ENCODE peak calls at places on chromosome 6, in four cellular contexts. W, P, Z and D are unnamed samples.

GRCh38 chr6:72724545-72724944 is 102.7 kb downstream of the KCNQ5 start:
- DNase-seq in W (no peak), Z (no peak), P (no peak), D (no peak)

GRCh38 chr6:165456327-165456726 is 146.9 kb upstream of the C6orf118 start:
- DNase-seq in P (no peak), W (no peak), Z (no peak), D (peak)

GRCh38 chr6:136566007-136566487 is 15.8 kb upstream of the MAP7 start:
- DNase-seq in P (no peak), W (no peak), Z (no peak), D (no peak)

GRCh38 chr6:73710470-73710869 is 14.5 kb downstream of the CD109 start:
- DNase-seq in P (no peak), W (no peak), Z (no peak), D (peak)

GRCh38 chr6:169977434-169978265 is 226.2 kb downstream of the ERMARD start:
- DNase-seq in W (no peak), Z (no peak), P (no peak), D (no peak)

GRCh38 chr6:141467881-141468280 is 664.8 kb upstream of the GJE1 start:
- DNase-seq in P (no peak), Z (no peak), W (peak), D (no peak)

GRCh38 chr6:53151676-53152075 is 3.0 kb upstream of the GCM1 start:
- DNase-seq in P (peak), W (peak), Z (peak), D (no peak)

GRCh38 chr6:7161845-7162244 is 54.1 kb downstream of the RREB1 start:
- DNase-seq in P (no peak), Z (no peak), W (no peak), D (no peak)

GRCh38 chr6:119979862-119980261 is 630.3 kb upstream of the MAN1A1 start:
- DNase-seq in P (no peak), Z (no peak), W (peak), D (peak)

GRCh38 chr6:149474108-149474935 is 10.5 kb downstream of the ZC3H12D start:
- DNase-seq in W (no peak), Z (no peak), P (no peak), D (no peak)

GRCh38 chr6:83824831-83825230 is 28.3 kb upstream of the RIPPLY2 start:
- DNase-seq in P (no peak), Z (no peak), W (peak), D (no peak)

GRCh38 chr6:11368264-11368663 is 135.8 kb upstream of the NEDD9 start:
- DNase-seq in P (no peak), W (no peak), Z (no peak), D (no peak)

GRCh38 chr6:48919555-48919954 is 543.5 kb downstream of the MMUT start:
- DNase-seq in Z (no peak), P (peak), W (no peak), D (no peak)

GRCh38 chr6:13814938-13815575 is 700 bp upstream of the MCUR1 start:
- DNase-seq in Z (no peak), P (no peak), W (peak), D (no peak)

GRCh38 chr6:11172501-11173337 is 59.7 kb downstream of the NEDD9 start:
- DNase-seq in Z (peak), W (peak), P (peak), D (peak)

GRCh38 chr6:83193747-83194582 is 808 bp downstream of the RWDD2A start:
- DNase-seq in Z (peak), W (peak), P (peak), D (no peak)

GRCh38 chr6:168274046-168274952 is 45.3 kb downstream of the DACT2 start:
- DNase-seq in P (peak), W (peak), Z (no peak), D (no peak)

GRCh38 chr6:168277274-168277669 is 42.3 kb downstream of the DACT2 start:
- DNase-seq in P (no peak), W (no peak), Z (no peak), D (no peak)

GRCh38 chr6:168278904-168279303 is 40.7 kb downstream of the DACT2 start:
- DNase-seq in Z (no peak), P (no peak), W (no peak), D (no peak)

GRCh38 chr6:168275168-168275567 is 44.4 kb downstream of the DACT2 start:
- DNase-seq in W (no peak), P (no peak), Z (no peak), D (no peak)

GRCh38 chr6:168276576-168277273 is 42.9 kb downstream of the DACT2 start:
- DNase-seq in P (no peak), Z (no peak), W (no peak), D (no peak)
- H4K5ac ChIP-seq in P (no peak), Z (no peak), W (no peak), D (no peak)

DNA sequence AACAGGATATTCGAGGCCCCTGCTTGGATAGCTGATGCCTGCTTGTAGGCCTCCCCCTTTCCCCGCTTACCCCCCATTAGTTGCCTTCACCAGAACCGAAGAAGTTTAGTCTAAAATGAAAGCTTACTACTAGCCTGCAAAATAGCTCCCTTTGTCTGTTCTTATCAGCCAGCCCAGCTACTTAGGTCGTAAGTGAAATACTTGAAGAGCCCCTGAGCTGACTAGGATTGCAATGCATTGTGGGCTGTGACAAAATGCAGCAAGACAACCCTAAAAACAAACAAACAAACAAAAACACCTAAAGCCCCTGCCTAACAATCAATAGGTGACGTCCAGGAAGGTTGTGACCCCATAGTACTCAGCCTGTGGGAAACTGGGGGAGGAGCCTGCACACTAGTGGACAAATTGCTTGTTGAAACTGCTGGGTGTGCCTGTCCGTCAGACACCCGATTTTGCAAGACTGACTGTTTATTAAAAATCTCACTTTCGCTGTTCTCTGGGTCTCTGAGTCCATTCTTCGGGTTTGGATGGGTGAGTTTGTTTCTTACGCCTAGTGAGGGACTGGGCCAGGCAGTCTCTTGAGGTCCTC is 104.9 kb upstream of the DUSP22 start:
- DNase-seq in W (peak), Z (peak), P (no peak), D (no peak)
- H3K9ac ChIP-seq in W (no peak), Z (no peak), P (no peak), D (no peak)

DNA sequence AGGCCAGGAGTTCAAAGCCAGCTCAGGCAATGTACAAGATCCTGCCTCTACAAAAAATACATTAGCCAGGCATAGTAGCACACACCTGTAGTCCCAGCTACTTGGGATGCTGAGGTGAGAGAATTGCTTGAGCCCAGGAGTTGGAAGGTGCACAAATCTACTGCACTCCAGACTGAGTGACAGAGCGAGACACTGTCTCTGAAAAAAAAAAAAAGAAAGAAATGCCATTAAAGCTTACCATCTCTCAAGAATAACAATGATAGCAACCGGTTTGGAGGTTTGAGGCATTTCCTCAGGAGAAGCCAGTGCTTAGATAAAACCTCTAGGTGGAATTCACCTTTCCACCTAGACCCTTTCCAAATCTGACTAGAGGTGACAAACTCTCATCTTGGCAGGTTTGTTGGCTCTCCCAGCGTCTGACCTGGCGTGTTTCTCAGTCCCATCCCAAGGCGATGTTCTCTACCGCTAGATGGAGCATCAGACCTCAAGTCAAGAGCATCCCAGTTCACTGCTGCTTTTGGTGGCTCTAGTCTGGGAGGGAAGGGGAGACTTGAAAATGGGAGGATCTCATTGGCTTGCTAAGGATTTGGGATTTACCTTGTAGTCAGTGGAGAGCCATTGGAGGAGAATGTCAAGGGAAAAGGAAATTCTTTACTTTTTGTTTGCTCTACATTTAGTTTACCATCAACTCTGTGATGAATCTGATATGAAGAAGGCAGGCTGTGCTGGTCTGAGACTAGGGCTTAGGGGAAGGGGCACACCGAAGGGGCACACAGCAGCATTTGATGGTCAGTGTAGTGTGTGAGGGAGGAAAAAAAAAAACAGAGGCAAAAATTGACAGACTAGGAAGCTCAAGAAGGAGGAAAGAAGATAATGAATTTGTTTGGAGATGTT is 67.9 kb downstream of the NCOA7 start:
- DNase-seq in Z (peak), W (peak), P (peak), D (peak)
- H4K5ac ChIP-seq in Z (no peak), W (no peak), P (no peak), D (no peak)

DNA sequence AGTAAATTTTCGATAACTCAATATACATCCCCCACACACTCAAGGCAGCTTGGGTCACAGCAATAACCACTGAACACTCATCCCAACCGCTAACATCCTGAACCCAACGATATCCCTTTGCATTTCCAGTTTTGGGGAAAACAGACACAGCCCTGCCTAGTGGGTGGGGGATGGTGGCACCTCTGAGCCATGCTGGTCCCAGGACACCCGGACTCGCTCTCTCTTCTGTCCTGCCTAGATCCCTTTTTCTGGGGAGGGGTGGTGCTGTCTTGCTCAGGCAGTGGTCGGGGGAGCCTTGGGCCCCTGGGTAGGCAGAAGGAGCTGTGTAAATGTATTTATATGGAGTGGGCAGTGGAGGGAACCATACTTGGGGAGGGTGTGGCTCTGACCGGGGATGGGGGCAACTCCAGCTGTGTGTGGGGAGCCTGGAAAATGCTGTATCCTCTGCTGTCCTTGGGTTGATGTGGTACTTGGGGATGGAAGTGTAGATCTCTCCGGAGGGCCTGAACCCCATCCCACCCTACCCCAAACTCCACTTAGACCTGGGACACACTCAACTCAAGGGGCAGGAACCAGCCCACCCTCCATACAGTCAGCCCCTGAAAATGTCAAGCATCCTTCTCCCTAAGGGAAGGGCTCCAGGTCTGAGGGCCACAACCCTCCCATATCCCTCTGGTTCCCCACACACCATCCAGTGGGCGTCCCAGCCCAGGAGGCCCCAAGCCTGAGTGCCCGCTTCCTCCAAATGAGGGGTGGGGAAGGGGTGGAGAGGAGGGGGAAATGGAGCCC is 23.7 kb upstream of the SLC22A7 start:
- DNase-seq in P (no peak), W (no peak), Z (no peak), D (no peak)
- H3K9ac ChIP-seq in P (no peak), W (no peak), Z (no peak), D (no peak)

GRCh38 chr6:154937306-154938244 is 57.5 kb upstream of the TIAM2 start:
- DNase-seq in W (peak), Z (no peak), P (peak), D (peak)

GRCh38 chr6:154933181-154933827 is 61.8 kb upstream of the TIAM2 start:
- DNase-seq in P (no peak), W (peak), Z (no peak), D (peak)

GRCh38 chr6:154932562-154933027 is 62.5 kb upstream of the TIAM2 start:
- DNase-seq in Z (no peak), W (peak), P (no peak), D (peak)

GRCh38 chr6:154942770-154943169 is 52.3 kb upstream of the TIAM2 start:
- DNase-seq in W (no peak), P (no peak), Z (no peak), D (no peak)

DNA sequence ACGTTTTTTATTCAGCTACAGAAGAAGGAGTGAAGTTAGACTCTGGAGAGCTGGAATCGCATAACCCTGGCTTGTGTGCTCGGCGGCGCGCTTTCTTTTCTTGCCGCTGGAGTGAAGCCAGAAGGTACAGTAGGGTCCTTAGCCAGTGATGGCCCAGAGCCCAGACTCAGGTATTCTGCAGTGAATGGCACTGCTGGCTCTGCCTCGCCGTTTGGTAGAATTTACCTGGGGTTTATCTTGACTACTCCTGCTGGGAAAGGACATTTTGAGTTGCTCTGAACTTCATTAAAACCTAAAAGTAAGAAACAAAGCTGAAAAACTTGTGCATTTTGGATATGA is 56.9 kb upstream of the TIAM2 start:
- DNase-seq in W (no peak), P (no peak), Z (no peak), D (no peak)
- H4K5ac ChIP-seq in W (no peak), P (no peak), Z (no peak), D (no peak)

DNA sequence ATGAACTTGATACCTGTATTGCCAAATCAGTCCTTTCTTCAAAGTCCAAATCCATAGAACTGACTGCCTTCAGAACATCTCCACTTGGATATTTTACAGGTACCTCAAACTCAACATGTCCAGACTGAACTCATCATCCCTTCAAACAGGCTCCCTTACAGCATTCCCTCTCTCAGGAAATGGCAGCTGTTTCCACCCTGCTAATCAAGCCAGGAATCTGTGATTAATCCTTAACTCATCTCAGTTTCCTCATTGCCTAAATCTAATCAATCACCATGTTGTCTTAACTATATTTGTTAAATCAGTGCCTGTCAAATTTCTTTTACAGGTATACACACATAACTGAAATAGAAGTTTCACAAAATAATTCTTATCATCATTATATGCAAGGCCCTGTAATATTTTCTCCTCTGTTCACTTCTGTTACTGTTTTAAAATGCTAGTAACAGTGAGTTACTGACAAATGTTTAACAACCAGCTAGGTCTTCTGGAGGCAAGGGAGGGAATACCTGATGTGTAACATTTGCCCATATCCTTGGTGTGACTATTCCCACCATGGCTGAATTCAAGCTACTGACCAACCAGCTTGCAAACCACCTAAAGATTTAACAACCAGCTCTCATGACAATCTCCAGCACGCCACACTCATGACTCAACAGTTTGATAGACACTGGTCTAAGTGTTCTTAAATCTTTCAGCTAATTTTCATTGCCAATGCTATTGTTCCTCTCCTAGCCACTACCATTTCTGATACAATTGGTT is 124.9 kb downstream of the ADAT2 start:
- DNase-seq in Z (no peak), P (no peak), W (no peak), D (peak)
- H3K9ac ChIP-seq in Z (no peak), P (no peak), W (no peak), D (no peak)